ENCODE peak calls at places on chromosome 18, in five cellular contexts. Q is astrocyte, P is ascending aorta, U is ovary, H is hepatocyte. D is an unnamed sample.
A peak's percentile ranks its signal among the peaks of the same experiment; 100 is the strongest.

GRCh38 chr18:50183556-50183955 is 11.4 kb downstream of the MYO5B start:
- DNase-seq in U (no peak), P (no peak), Q (peak; percentile 76), H (no peak), D (peak; percentile 73)

GRCh38 chr18:31687016-31687415 is 2.6 kb upstream of the B4GALT6 start:
- DNase-seq in H (no peak), P (no peak), U (no peak), Q (no peak), D (no peak)

GRCh38 chr18:74378179-74378682 is 62.6 kb downstream of the C18orf63 start:
- DNase-seq in U (no peak), P (peak; percentile 83), H (no peak), Q (no peak), D (no peak)

GRCh38 chr18:13453714-13454113 is 235.2 kb downstream of the LDLRAD4 start:
- DNase-seq in U (no peak), Q (peak; percentile 33), H (no peak), P (peak; percentile 79), D (no peak)

GRCh38 chr18:46916551-46917107 is 678 bp downstream of the PIAS2 start:
- DNase-seq in P (no peak), H (no peak), U (no peak), Q (peak; percentile 44), D (no peak)

GRCh38 chr18:46374850-46375249 is 270.7 kb downstream of the HAUS1 start:
- DNase-seq in U (no peak), P (no peak), H (peak; percentile 31), Q (no peak), D (no peak)

GRCh38 chr18:56650056-56650455 is 1.1 kb upstream of the WDR7 start:
- DNase-seq in P (no peak), Q (no peak), U (no peak), H (no peak), D (no peak)

GRCh38 chr18:67582488-67582887 is 66.0 kb upstream of the DSEL start:
- DNase-seq in P (no peak), U (no peak), Q (no peak), H (no peak), D (no peak)

GRCh38 chr18:37546023-37546537 is 19.5 kb downstream of the CELF4 start:
- DNase-seq in Q (no peak), U (no peak), H (no peak), P (no peak), D (no peak)

GRCh38 chr18:74473976-74474375 is 16.9 kb upstream of the DIPK1C start:
- DNase-seq in U (no peak), H (no peak), Q (no peak), P (no peak), D (no peak)

GRCh38 chr18:2083691-2084090 is 487.6 kb downstream of the METTL4 start:
- DNase-seq in P (no peak), H (peak; percentile 41), Q (no peak), U (no peak), D (no peak)

GRCh38 chr18:36580266-36580665 is 248.5 kb downstream of the TPGS2 start:
- DNase-seq in H (no peak), U (peak; percentile 68), Q (peak; percentile 51), P (peak; percentile 77), D (no peak)

GRCh38 chr18:22332590-22332989 is 85.1 kb downstream of the CTAGE1 start:
- DNase-seq in P (no peak), U (no peak), Q (no peak), H (no peak), D (no peak)

GRCh38 chr18:67710639-67711038 is 194.1 kb upstream of the DSEL start:
- DNase-seq in H (peak; percentile 12), U (no peak), Q (no peak), P (no peak), D (no peak)

GRCh38 chr18:58186258-58186948 is 142.4 kb downstream of the NEDD4L start:
- DNase-seq in P (no peak), H (peak; percentile 60), U (no peak), Q (peak; percentile 93), D (peak; percentile 78)
- H3K27ac ChIP-seq in P (no peak overlapping the region), H (peak overlapping the region; percentile 48), U (no peak overlapping the region), Q (peak overlapping the region; percentile 81), D (peak overlapping the region; percentile 86)

GRCh38 chr18:77067315-77068061 is 65.1 kb downstream of the MBP start:
- DNase-seq in P (peak; percentile 90), Q (peak; percentile 95), H (peak; percentile 74), U (peak; percentile 73), D (no peak)
- H3K27ac ChIP-seq in P (peak overlapping the region; percentile 69), Q (peak overlapping the region; percentile 96), H (peak overlapping the region; percentile 69), U (peak overlapping the region; percentile 72), D (peak overlapping the region; percentile 62)

GRCh38 chr18:9643549-9643948 is 29.2 kb upstream of the PPP4R1 start:
- DNase-seq in Q (peak; percentile 98), H (peak; percentile 85), P (peak; percentile 67), U (no peak), D (no peak)
- H3K27ac ChIP-seq in Q (peak overlapping the region; percentile 91), H (peak overlapping the region; percentile 72), P (no peak overlapping the region), U (no peak overlapping the region), D (peak overlapping the region; percentile 87)

GRCh38 chr18:60894254-60894945 is 438.8 kb upstream of the CDH20 start:
- DNase-seq in U (no peak), Q (no peak), H (no peak), P (no peak), D (peak; percentile 95)

GRCh38 chr18:60892441-60892840 is 440.8 kb upstream of the CDH20 start:
- DNase-seq in H (no peak), U (no peak), P (no peak), Q (peak; percentile 31), D (no peak)

GRCh38 chr18:60891936-60892335 is 441.3 kb upstream of the CDH20 start:
- DNase-seq in H (no peak), Q (no peak), P (no peak), U (no peak), D (no peak)

GRCh38 chr18:60893331-60894114 is 439.7 kb upstream of the CDH20 start:
- DNase-seq in U (no peak), H (no peak), P (no peak), Q (peak; percentile 9), D (no peak)

GRCh38 chr18:60892855-60893254 is 440.4 kb upstream of the CDH20 start:
- DNase-seq in H (peak; percentile 35), U (no peak), Q (peak; percentile 68), P (no peak), D (peak; percentile 98)
- H3K27ac ChIP-seq in H (peak overlapping the region; percentile 28), U (no peak overlapping the region), Q (peak overlapping the region; percentile 16), P (no peak overlapping the region), D (peak overlapping the region; percentile 94)

GRCh38 chr18:63160172-63160995 is 159.2 kb downstream of the BCL2 start:
- DNase-seq in H (no peak), U (no peak), P (no peak), Q (no peak), D (no peak)

GRCh38 chr18:63162271-63163014 is 157.1 kb downstream of the BCL2 start:
- DNase-seq in U (no peak), Q (peak; percentile 29), H (no peak), P (no peak), D (no peak)

GRCh38 chr18:63159590-63159989 is 160.0 kb downstream of the BCL2 start:
- DNase-seq in P (no peak), Q (no peak), H (no peak), U (no peak), D (no peak)

GRCh38 chr18:63161728-63162195 is 157.8 kb downstream of the BCL2 start:
- DNase-seq in Q (peak; percentile 93), U (peak; percentile 74), P (peak; percentile 91), H (peak; percentile 90), D (peak; percentile 85)

DNA sequence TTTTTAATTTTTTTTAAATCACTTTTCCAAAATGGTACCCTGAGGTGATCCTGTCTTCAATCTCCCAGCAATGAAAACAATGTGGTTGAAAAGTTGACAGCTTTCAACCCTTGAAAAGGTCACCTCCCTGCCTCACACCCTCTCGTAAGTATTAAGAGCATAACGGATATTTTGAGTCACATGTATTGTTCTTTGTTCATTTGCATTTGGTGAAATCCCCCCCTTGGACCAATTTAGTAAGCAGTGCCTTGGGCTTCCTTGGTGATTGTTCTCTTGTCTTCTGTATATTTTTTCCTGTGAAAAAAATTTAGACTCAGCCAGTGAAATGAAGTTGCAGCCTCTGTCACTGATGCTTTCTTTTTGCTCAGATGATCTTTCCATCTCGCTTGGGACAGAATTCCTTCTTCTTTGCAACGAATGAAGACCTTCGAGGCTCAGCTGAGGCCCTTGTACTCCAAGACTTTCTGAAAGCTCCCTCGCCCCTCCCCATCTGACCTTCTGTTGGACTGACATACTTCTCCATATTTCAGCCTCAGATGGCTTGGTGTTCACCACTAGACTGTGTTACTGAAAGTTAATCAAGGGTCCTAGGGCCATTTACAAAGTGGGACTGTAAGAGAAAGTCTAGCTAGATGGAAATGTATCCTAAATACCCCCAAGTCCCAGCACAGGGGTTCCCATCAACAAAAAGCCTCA is 158.4 kb downstream of the BCL2 start:
- DNase-seq in U (no peak), H (no peak), P (no peak), Q (no peak), D (no peak)
- H3K27ac ChIP-seq in U (peak overlapping the region; percentile 85), H (peak overlapping the region; percentile 92), P (peak overlapping the region; percentile 63), Q (peak overlapping the region; percentile 47), D (no peak overlapping the region)

DNA sequence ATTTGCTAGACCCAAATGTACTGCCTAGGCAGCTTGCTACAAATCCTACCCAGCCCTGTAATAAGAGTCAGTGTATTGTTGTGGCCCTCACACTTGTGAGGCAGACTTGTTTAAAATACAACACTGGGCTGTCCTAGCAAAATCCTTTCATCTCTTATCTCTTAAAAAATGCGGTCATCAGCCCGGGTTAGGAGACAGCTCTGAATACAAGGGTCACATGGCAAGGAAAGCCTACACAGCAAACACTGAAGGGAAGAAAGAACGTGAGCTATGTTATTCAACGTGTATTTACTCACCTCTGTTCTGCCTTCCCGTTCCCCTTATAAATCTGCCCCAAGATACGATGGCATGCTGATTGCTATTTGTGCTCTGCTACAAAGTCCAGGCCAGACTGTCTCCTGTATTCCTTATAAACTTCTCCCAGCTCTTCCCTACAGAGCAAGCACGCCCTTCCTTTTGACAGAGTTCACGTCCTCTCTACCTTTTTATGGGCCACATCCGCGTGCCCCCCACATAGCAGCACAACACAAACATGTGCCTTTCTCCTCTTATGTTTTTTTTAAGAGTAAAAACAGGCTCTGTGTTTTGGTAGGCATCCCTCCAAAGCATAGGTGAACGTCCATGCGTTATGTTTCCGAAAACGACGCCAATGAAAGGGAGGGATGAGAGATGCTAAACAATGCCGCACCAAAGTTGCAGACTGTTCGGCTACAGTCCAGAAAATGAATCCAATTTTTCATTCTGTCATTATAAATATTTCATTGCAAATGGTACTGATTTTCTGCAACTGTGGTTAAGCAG is 274.8 kb downstream of the ZNF521 start:
- DNase-seq in H (peak; percentile 71), P (no peak), Q (no peak), U (no peak), D (no peak)
- H3K27ac ChIP-seq in H (peak overlapping the region; percentile 67), P (no peak overlapping the region), Q (no peak overlapping the region), U (no peak overlapping the region), D (no peak overlapping the region)

GRCh38 chr18:23721711-23722479 is 32.6 kb downstream of the LAMA3 start:
- DNase-seq in U (no peak), Q (no peak), P (peak; percentile 24), H (peak; percentile 65), D (no peak)
- H3K27ac ChIP-seq in U (no peak overlapping the region), Q (no peak overlapping the region), P (no peak overlapping the region), H (peak overlapping the region; percentile 63), D (no peak overlapping the region)

GRCh38 chr18:48629730-48630324 is 91.0 kb downstream of the CTIF start:
- DNase-seq in H (peak; percentile 66), Q (peak; percentile 99), U (no peak), P (no peak), D (peak; percentile 45)
- H3K27ac ChIP-seq in H (peak overlapping the region; percentile 62), Q (peak overlapping the region; percentile 91), U (no peak overlapping the region), P (no peak overlapping the region), D (peak overlapping the region; percentile 93)